ENCODE peak calls at places on chromosomes 13 and 19, in six cellular contexts. One of them, this sample, is unnamed.

GRCh38 chr19:30529876-30530275 is 157.7 kb downstream of the ZNF536 start:
- DNase-seq in cardiac fibroblast: no peak
- DNase-seq in T-helper 9 cell: no peak
- DNase-seq in aorta: no peak
- DNase-seq in mammary epithelial cell: no peak
- DNase-seq in effector memory CD4-positive, alpha-beta T cell: no peak
- DNase-seq in this sample: no peak

GRCh38 chr19:48632692-48633147 is 4.5 kb downstream of the DBP start:
- DNase-seq in aorta: no peak
- DNase-seq in effector memory CD4-positive, alpha-beta T cell: no peak
- DNase-seq in cardiac fibroblast: no peak
- DNase-seq in mammary epithelial cell: peak
- DNase-seq in T-helper 9 cell: no peak
- DNase-seq in this sample: no peak

GRCh38 chr19:35628264-35628564 is 622 bp upstream of the RBM42 start:
- DNase-seq in cardiac fibroblast: no peak
- DNase-seq in aorta: no peak
- DNase-seq in effector memory CD4-positive, alpha-beta T cell: no peak
- DNase-seq in T-helper 9 cell: no peak
- DNase-seq in mammary epithelial cell: no peak
- DNase-seq in this sample: no peak

GRCh38 chr13:79227418-79227817 is 178.6 kb downstream of the RBM26 start:
- DNase-seq in cardiac fibroblast: no peak
- DNase-seq in T-helper 9 cell: no peak
- DNase-seq in aorta: no peak
- DNase-seq in mammary epithelial cell: no peak
- DNase-seq in effector memory CD4-positive, alpha-beta T cell: no peak
- DNase-seq in this sample: no peak

GRCh38 chr19:36151144-36152051 is 849 bp downstream of the COX7A1 start:
- DNase-seq in mammary epithelial cell: no peak
- DNase-seq in T-helper 9 cell: no peak
- DNase-seq in cardiac fibroblast: peak
- DNase-seq in aorta: peak
- DNase-seq in effector memory CD4-positive, alpha-beta T cell: no peak
- DNase-seq in this sample: no peak

GRCh38 chr13:52053460-52053859 is 29.0 kb downstream of the UTP14C start:
- DNase-seq in cardiac fibroblast: peak
- DNase-seq in aorta: no peak
- DNase-seq in T-helper 9 cell: no peak
- DNase-seq in effector memory CD4-positive, alpha-beta T cell: no peak
- DNase-seq in mammary epithelial cell: no peak
- DNase-seq in this sample: no peak

GRCh38 chr19:18558202-18558555 is 509 bp downstream of the KXD1 start:
- DNase-seq in effector memory CD4-positive, alpha-beta T cell: no peak
- DNase-seq in mammary epithelial cell: no peak
- DNase-seq in cardiac fibroblast: no peak
- DNase-seq in aorta: no peak
- DNase-seq in T-helper 9 cell: no peak
- DNase-seq in this sample: no peak

GRCh38 chr13:83221813-83222241 is 660.4 kb downstream of the SLITRK1 start:
- DNase-seq in T-helper 9 cell: no peak
- DNase-seq in mammary epithelial cell: peak
- DNase-seq in cardiac fibroblast: peak
- DNase-seq in effector memory CD4-positive, alpha-beta T cell: no peak
- DNase-seq in aorta: no peak
- DNase-seq in this sample: no peak

GRCh38 chr13:80877209-80877943 is 536.5 kb upstream of the SPRY2 start:
- DNase-seq in T-helper 9 cell: no peak
- DNase-seq in effector memory CD4-positive, alpha-beta T cell: no peak
- DNase-seq in mammary epithelial cell: no peak
- DNase-seq in cardiac fibroblast: no peak
- DNase-seq in aorta: no peak
- DNase-seq in this sample: no peak

GRCh38 chr13:33018886-33019285 is 2.7 kb downstream of the KL start:
- DNase-seq in cardiac fibroblast: no peak
- DNase-seq in mammary epithelial cell: no peak
- DNase-seq in T-helper 9 cell: no peak
- DNase-seq in aorta: no peak
- DNase-seq in effector memory CD4-positive, alpha-beta T cell: no peak
- DNase-seq in this sample: no peak

GRCh38 chr19:30225615-30226463 is 146.3 kb upstream of the ZNF536 start:
- DNase-seq in aorta: no peak
- DNase-seq in T-helper 9 cell: no peak
- DNase-seq in effector memory CD4-positive, alpha-beta T cell: no peak
- DNase-seq in mammary epithelial cell: no peak
- DNase-seq in cardiac fibroblast: no peak
- DNase-seq in this sample: no peak

GRCh38 chr19:39858541-39858940 is 12.4 kb upstream of the FBL start:
- DNase-seq in T-helper 9 cell: no peak
- DNase-seq in cardiac fibroblast: no peak
- DNase-seq in mammary epithelial cell: no peak
- DNase-seq in aorta: no peak
- DNase-seq in effector memory CD4-positive, alpha-beta T cell: no peak
- DNase-seq in this sample: no peak